ENCODE peak calls at places on chromosome 20, in six cellular contexts. One of them, this sample, is unnamed.
A peak's percentile ranks its signal among the peaks of the same experiment; 100 is the strongest.

GRCh38 chr20:49889943-49890650 is 25.2 kb downstream of the SPATA2 start:
- DNase-seq in hippocampal formation: no peak
- DNase-seq in endothelial cell: no peak
- DNase-seq in substantia nigra: no peak
- DNase-seq in NCI-H146: no peak
- DNase-seq in upper lobe of right lung: no peak
- DNase-seq in this sample: peak; percentile 58

GRCh38 chr20:38671186-38671585 is 53.1 kb upstream of the SLC32A1 start:
- DNase-seq in hippocampal formation: no peak
- DNase-seq in endothelial cell: no peak
- DNase-seq in substantia nigra: no peak
- DNase-seq in NCI-H146: peak; percentile 74
- DNase-seq in upper lobe of right lung: no peak
- DNase-seq in this sample: no peak

GRCh38 chr20:43662943-43663655 is 3.8 kb upstream of the MYBL2 start:
- DNase-seq in hippocampal formation: no peak
- DNase-seq in endothelial cell: no peak
- DNase-seq in substantia nigra: no peak
- DNase-seq in NCI-H146: no peak
- DNase-seq in upper lobe of right lung: no peak
- DNase-seq in this sample: no peak

GRCh38 chr20:1952737-1953530 is 40.9 kb downstream of the PDYN start:
- DNase-seq in hippocampal formation: no peak
- DNase-seq in endothelial cell: no peak
- DNase-seq in substantia nigra: no peak
- DNase-seq in NCI-H146: peak; percentile 59
- DNase-seq in upper lobe of right lung: no peak
- DNase-seq in this sample: peak; percentile 21

GRCh38 chr20:24535956-24536730 is 66.7 kb downstream of the SYNDIG1 start:
- DNase-seq in hippocampal formation: no peak
- DNase-seq in endothelial cell: no peak
- DNase-seq in substantia nigra: peak; percentile 31
- DNase-seq in NCI-H146: no peak
- DNase-seq in upper lobe of right lung: no peak
- DNase-seq in this sample: no peak

GRCh38 chr20:49469060-49469459 is 13.4 kb downstream of the KCNB1 start:
- DNase-seq in hippocampal formation: no peak
- DNase-seq in endothelial cell: no peak
- DNase-seq in substantia nigra: no peak
- DNase-seq in NCI-H146: no peak
- DNase-seq in upper lobe of right lung: no peak
- DNase-seq in this sample: no peak

GRCh38 chr20:7094438-7094997 is 327.0 kb downstream of the BMP2 start:
- DNase-seq in hippocampal formation: peak; percentile 2
- DNase-seq in endothelial cell: peak; percentile 68
- DNase-seq in substantia nigra: peak; percentile 23
- DNase-seq in NCI-H146: peak; percentile 66
- DNase-seq in upper lobe of right lung: no peak
- DNase-seq in this sample: no peak

GRCh38 chr20:20895537-20895936 is 183.1 kb upstream of the RALGAPA2 start:
- DNase-seq in hippocampal formation: no peak
- DNase-seq in endothelial cell: no peak
- DNase-seq in substantia nigra: no peak
- DNase-seq in NCI-H146: no peak
- DNase-seq in upper lobe of right lung: no peak
- DNase-seq in this sample: no peak

GRCh38 chr20:1033751-1034419 is 31.8 kb upstream of the RSPO4 start:
- DNase-seq in hippocampal formation: no peak
- DNase-seq in endothelial cell: no peak
- DNase-seq in substantia nigra: no peak
- DNase-seq in NCI-H146: no peak
- DNase-seq in upper lobe of right lung: peak; percentile 75
- DNase-seq in this sample: no peak

GRCh38 chr20:53224851-53225250 is 252.7 kb downstream of the TSHZ2 start:
- DNase-seq in hippocampal formation: no peak
- DNase-seq in endothelial cell: no peak
- DNase-seq in substantia nigra: no peak
- DNase-seq in NCI-H146: no peak
- DNase-seq in upper lobe of right lung: no peak
- DNase-seq in this sample: no peak

This sample was measured in sciatic nerve.